ENCODE peak calls at places on chromosomes 1 and 21, in nine cellular contexts. S, Y, C, L, A, W, J, F and V are unnamed samples.

GRCh38 chr1:179353546-179353945 is 12.2 kb upstream of the AXDND1 start:
- DNase-seq in S (peak), Y (no peak), C (no peak), L (no peak), A (peak), W (no peak), J (no peak), F (no peak), V (no peak)

GRCh38 chr1:150551784-150552691 is 2.8 kb downstream of the ADAMTSL4 start:
- DNase-seq in S (peak), Y (no peak), C (peak), L (peak), A (peak), W (no peak), J (peak), F (peak), V (peak)

GRCh38 chr1:117017062-117017461 is 15.5 kb downstream of the CD101 start:
- DNase-seq in S (no peak), Y (no peak), C (no peak), L (no peak), A (no peak), W (no peak), J (no peak), F (no peak), V (no peak)

GRCh38 chr1:225653463-225654276 is 747 bp upstream of the ENAH start:
- DNase-seq in S (peak), Y (no peak), C (peak), L (peak), A (peak), W (no peak), J (peak), F (peak), V (peak)

GRCh38 chr1:239914827-239915231 is 176.9 kb upstream of the FMN2 start:
- DNase-seq in S (peak), Y (no peak), C (no peak), L (peak), A (no peak), W (no peak), J (peak), F (no peak), V (no peak)

GRCh38 chr1:114330451-114330983 is 176.8 kb upstream of the SYT6 start:
- DNase-seq in S (no peak), Y (no peak), C (no peak), L (no peak), A (no peak), W (no peak), J (no peak), F (no peak), V (no peak)

GRCh38 chr1:58908539-58909161 is 124.8 kb upstream of the JUN start:
- DNase-seq in S (no peak), Y (no peak), C (no peak), L (no peak), A (no peak), W (no peak), J (peak), F (no peak), V (no peak)

GRCh38 chr1:223079498-223079897 is 63.5 kb downstream of the TLR5 start:
- DNase-seq in S (no peak), Y (no peak), C (no peak), L (no peak), A (no peak), W (no peak), J (no peak), F (no peak), V (no peak)

GRCh38 chr1:99606306-99606705 is 39.6 kb upstream of the PALMD start:
- DNase-seq in S (no peak), Y (no peak), C (no peak), L (no peak), A (no peak), W (no peak), J (no peak), F (no peak), V (no peak)

GRCh38 chr21:25518491-25518911 is 88.8 kb downstream of the MRPL39 start:
- DNase-seq in S (no peak), Y (no peak), C (no peak), L (peak), A (no peak), W (no peak), J (peak), F (no peak), V (no peak)

GRCh38 chr1:98739762-98740161 is 78.2 kb downstream of the SNX7 start:
- DNase-seq in S (no peak), Y (no peak), C (no peak), L (no peak), A (no peak), W (no peak), J (peak), F (no peak), V (no peak)

GRCh38 chr1:206923009-206923960 is 1.5 kb upstream of the FCMR start:
- DNase-seq in S (no peak), Y (peak), C (peak), L (no peak), A (no peak), W (no peak), J (no peak), F (no peak), V (peak)

GRCh38 chr1:1282998-1283397 is 2.8 kb downstream of the SCNN1D start:
- DNase-seq in S (peak), Y (no peak), C (no peak), L (peak), A (no peak), W (no peak), J (peak), F (no peak), V (no peak)

GRCh38 chr21:29904359-29905282 is 35.2 kb downstream of the GRIK1 start:
- DNase-seq in S (no peak), Y (no peak), C (no peak), L (peak), A (no peak), W (no peak), J (peak), F (no peak), V (no peak)

GRCh38 chr1:30511563-30512252 is 211.7 kb downstream of the MATN1 start:
- DNase-seq in S (peak), Y (no peak), C (no peak), L (no peak), A (no peak), W (no peak), J (peak), F (no peak), V (no peak)